ENCODE peak calls at places on chromosomes 13 and 19, in four cellular contexts. J is Panc1; D is Jurkat, Clone E6-1; X is spleen. E is an unnamed sample.

GRCh38 chr13:80823472-80823871 is 482.5 kb upstream of the SPRY2 start:
- DNase-seq in J (no peak), D (no peak), X (no peak), E (no peak)

GRCh38 chr13:50080856-50081105 is 65.5 kb downstream of the KCNRG start:
- DNase-seq in J (no peak), D (peak), X (no peak), E (peak)

GRCh38 chr19:5250127-5250659 is 90.4 kb downstream of the PTPRS start:
- DNase-seq in J (no peak), D (no peak), X (no peak), E (no peak)

GRCh38 chr13:60645552-60646138 is 248.6 kb downstream of the TDRD3 start:
- DNase-seq in J (no peak), D (no peak), X (no peak), E (no peak)

GRCh38 chr19:30634431-30634830 is 262.2 kb downstream of the ZNF536 start:
- DNase-seq in J (no peak), D (no peak), X (no peak), E (no peak)

GRCh38 chr13:96871470-96871869 is 122.8 kb downstream of the OXGR1 start:
- DNase-seq in J (no peak), D (no peak), X (no peak), E (no peak)

GRCh38 chr19:52219611-52220010 is 29.8 kb downstream of the PPP2R1A start:
- DNase-seq in J (no peak), D (no peak), X (no peak), E (no peak)

GRCh38 chr13:35881360-35881759 is 249.8 kb downstream of the DCLK1 start:
- DNase-seq in J (no peak), D (no peak), X (no peak), E (no peak)

GRCh38 chr19:36244066-36244465 is 29.2 kb downstream of the ZNF146 start:
- DNase-seq in J (no peak), D (no peak), X (no peak), E (no peak)

GRCh38 chr19:33469171-33470039 is 52.2 kb downstream of the PEPD start:
- DNase-seq in J (no peak), D (no peak), X (peak), E (no peak)

GRCh38 chr13:20489185-20489820 is 36.4 kb downstream of the CRYL1 start:
- DNase-seq in J (peak), D (no peak), X (no peak), E (peak)

GRCh38 chr19:47631681-47632446 is 22.9 kb downstream of the BICRA start:
- DNase-seq in J (no peak), D (no peak), X (no peak), E (no peak)

GRCh38 chr19:32674959-32675719 is at the start of gene ANKRD27:
- DNase-seq in J (peak), D (peak), X (peak), E (peak)

GRCh38 chr19:42392165-42392564 is 2.1 kb upstream of the CNFN start:
- DNase-seq in J (no peak), D (no peak), X (no peak), E (no peak)

GRCh38 chr19:42388851-42389489 is 1.1 kb downstream of the CNFN start:
- DNase-seq in J (no peak), D (no peak), X (no peak), E (no peak)

GRCh38 chr19:42389899-42390298 is at the start of gene CNFN:
- DNase-seq in J (no peak), D (no peak), X (no peak), E (no peak)

GRCh38 chr19:42386974-42387707 is 3.0 kb downstream of the CNFN start:
- DNase-seq in J (peak), D (peak), X (peak), E (peak)
- H3K4me3 ChIP-seq in J (peak), D (peak), X (peak), E (peak)

GRCh38 chr19:46624958-46625661 is at the start of gene PTGIR:
- DNase-seq in J (no peak), D (no peak), X (no peak), E (no peak)
- H3K4me3 ChIP-seq in J (no peak), D (peak), X (peak), E (peak)

GRCh38 chr13:95553271-95553588 is 710 bp downstream of the CLDN10 start:
- DNase-seq in J (no peak), D (no peak), X (no peak), E (no peak)

GRCh38 chr13:95556981-95557380 is 4.5 kb downstream of the CLDN10 start:
- DNase-seq in J (no peak), D (no peak), X (no peak), E (no peak)

GRCh38 chr13:95552539-95553270 is at the start of gene CLDN10:
- DNase-seq in J (no peak), D (no peak), X (peak), E (no peak)

GRCh38 chr13:95552208-95552538 is 347 bp upstream of the CLDN10 start:
- DNase-seq in J (no peak), D (no peak), X (no peak), E (no peak)

GRCh38 chr13:95553614-95554385 is 1.3 kb downstream of the CLDN10 start:
- DNase-seq in J (no peak), D (no peak), X (no peak), E (no peak)
- H3K4me3 ChIP-seq in J (peak), D (no peak), X (peak), E (no peak)

DNA sequence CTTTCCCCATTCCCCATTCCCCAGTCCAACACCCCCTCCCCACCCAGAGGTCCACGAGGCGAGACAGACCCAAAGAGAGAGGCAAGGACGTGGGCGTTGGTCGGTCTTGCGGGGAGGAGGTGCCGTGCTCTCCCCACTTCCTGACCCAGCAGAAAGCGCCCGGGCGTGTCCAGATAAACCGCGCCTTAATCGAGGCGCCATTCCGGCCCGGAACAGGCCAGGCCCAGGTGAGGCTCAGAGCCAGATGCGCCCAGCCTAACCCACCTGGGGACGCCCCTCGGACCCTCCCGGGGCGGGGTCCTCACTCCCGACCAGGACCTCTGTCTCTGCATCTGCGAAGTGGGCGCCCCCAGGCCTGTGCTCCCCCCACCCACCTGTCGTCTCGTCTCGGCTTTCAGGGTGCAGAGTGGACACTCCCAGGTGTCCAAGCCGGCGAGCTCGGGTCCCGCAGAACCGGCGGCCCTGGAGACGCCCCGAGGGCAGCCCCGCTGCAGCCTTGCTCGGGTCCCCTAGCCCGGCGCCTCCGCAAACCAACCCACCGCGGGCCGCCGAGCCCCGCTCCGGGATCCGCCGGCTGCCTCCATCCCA is 5.1 kb upstream of the ONECUT3 start:
- DNase-seq in J (no peak), D (no peak), X (peak), E (no peak)
- H3K4me3 ChIP-seq in J (peak), D (no peak), X (peak), E (peak)

GRCh38 chr19:49637865-49638350 is 2.0 kb downstream of the RRAS start:
- DNase-seq in J (no peak), D (no peak), X (peak), E (no peak)

GRCh38 chr19:49636230-49636932 is 3.6 kb downstream of the RRAS start:
- DNase-seq in J (no peak), D (no peak), X (no peak), E (no peak)

GRCh38 chr19:49640113-49640898 is at the start of gene RRAS:
- DNase-seq in J (peak), D (peak), X (peak), E (peak)

GRCh38 chr19:49639401-49640112 is 386 bp downstream of the RRAS start:
- DNase-seq in J (no peak), D (no peak), X (no peak), E (no peak)

GRCh38 chr19:49638360-49638759 is 1.6 kb downstream of the RRAS start:
- DNase-seq in J (no peak), D (no peak), X (no peak), E (no peak)
- H3K4me3 ChIP-seq in J (peak), D (no peak), X (peak), E (no peak)

GRCh38 chr13:112696001-112696868 is 6.4 kb downstream of the ATP11A start:
- DNase-seq in J (no peak), D (no peak), X (peak), E (no peak)

GRCh38 chr13:112699318-112699918 is 9.6 kb downstream of the ATP11A start:
- DNase-seq in J (no peak), D (no peak), X (peak), E (no peak)

GRCh38 chr13:112696869-112697465 is 7.1 kb downstream of the ATP11A start:
- DNase-seq in J (no peak), D (no peak), X (no peak), E (no peak)

GRCh38 chr13:112700291-112701060 is 10.6 kb downstream of the ATP11A start:
- DNase-seq in J (no peak), D (no peak), X (peak), E (no peak)

DNA sequence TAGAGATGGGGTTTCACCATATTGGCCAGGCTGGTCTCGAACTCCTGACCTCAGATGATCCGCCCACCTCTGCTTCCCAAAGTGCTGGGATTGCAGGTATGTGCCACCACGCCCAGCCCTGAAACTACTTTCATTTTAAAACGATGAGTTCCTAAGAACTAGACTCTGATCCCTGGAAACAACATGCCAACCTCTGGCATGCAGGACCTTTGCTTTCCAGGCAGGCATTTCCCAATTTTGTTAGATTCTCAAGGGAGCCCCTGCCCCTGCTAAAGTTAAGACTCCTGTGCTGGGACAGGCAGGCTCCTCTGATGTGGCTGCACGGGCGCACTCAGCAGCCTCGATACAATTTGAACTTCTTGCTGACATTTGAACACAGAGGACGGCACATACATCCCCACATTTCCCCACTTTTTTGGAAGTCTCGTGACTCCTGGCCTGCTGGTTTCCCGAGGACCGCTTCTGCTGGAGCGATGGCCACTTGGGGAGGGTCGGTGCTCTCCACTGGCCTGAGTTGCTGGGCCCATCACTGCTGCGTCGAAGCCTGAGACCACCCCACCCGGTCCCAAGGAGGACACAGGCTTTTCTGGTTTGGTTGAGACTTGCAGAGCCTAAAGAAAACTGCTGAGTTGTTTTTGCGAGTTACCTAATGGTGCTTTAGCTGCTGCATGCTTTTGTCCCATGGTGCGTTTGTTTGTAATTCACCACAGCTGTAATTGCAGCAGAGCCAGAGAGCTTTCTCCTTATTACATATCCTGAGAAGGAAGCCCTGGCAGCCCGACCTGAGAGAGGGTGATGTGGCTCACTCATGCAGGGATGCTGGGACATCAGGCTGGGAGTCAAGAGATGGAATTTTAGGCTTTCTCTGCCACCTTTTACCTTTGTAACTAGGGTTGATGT is 8.2 kb downstream of the ATP11A start:
- DNase-seq in J (no peak), D (no peak), X (peak), E (no peak)
- H3K4me3 ChIP-seq in J (no peak), D (no peak), X (no peak), E (no peak)

GRCh38 chr13:23469901-23470525 is 36.5 kb upstream of the SACS start:
- DNase-seq in J (no peak), D (no peak), X (no peak), E (no peak)

GRCh38 chr13:23470706-23471610 is 37.5 kb upstream of the SACS start:
- DNase-seq in J (no peak), D (no peak), X (no peak), E (no peak)

GRCh38 chr13:23473236-23473635 is 39.7 kb upstream of the SACS start:
- DNase-seq in J (no peak), D (no peak), X (no peak), E (no peak)

GRCh38 chr13:23468811-23469210 is 35.3 kb upstream of the SACS start:
- DNase-seq in J (no peak), D (no peak), X (no peak), E (no peak)

DNA sequence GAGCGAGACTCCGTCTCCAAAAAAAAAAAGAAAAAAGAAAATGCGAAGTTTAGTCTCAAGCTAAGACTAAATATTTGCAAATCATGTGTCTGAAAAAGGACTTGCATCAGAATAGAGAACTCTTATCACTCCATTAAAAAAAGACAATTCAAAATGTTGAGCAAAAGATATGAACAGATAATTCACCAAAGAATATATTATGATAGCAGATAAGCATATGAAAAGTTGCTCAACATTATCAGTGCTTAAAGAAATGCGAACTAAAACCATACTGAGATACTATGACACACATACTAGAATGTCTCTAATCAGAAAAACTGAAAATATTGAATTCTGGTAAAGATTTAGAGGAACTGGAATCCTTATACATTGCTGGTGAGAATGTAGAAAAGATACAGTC is 38.7 kb upstream of the SACS start:
- DNase-seq in J (no peak), D (no peak), X (no peak), E (no peak)
- H3K4me3 ChIP-seq in J (no peak), D (no peak), X (no peak), E (no peak)

DNA sequence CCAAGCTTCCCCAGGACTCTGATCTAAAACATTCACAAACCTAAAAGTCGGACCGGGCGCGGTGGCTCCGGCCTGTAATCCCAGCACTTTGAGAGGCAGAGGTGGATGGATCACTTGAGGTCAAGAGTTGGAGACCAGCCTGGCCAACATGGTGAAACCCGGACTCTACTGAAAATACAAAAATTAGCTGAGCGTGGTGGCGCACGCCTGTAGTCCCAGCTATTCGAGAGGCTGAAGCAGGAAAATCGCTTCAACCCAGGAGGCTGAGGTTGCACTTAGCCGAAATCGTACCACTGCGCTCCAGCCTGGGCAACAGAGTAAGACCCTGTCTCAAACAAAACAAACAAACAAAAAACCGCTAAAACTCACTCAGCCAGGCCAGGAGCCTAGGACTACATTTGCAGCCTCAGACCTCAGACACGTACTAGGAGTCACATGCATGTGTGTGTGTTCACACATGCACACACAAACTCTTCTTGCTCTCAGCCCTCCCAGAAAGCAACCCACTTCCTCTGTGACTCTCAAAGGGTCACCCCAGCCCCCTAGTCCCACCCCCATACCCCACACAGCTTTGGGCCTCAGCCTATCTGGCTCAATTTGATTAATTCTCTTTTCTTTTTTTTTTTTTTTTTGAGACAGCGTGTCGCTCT is 704 bp upstream of the NOTCH3 start:
- DNase-seq in J (no peak), D (no peak), X (no peak), E (no peak)
- H3K4me3 ChIP-seq in J (no peak), D (no peak), X (peak), E (no peak)